ENCODE peak calls at places on chromosome 22, in seven cellular contexts. F is substantia nigra, O is IMR-90, S is mesendoderm, R is lower lobe of right lung, D is A549, N is RWPE2. H is an unnamed sample.

GRCh38 chr22:26367402-26368245 is 61.4 kb upstream of the ASPHD2 start:
- DNase-seq in F (no peak), O (peak; percentile 20), S (peak; percentile 70), R (no peak), D (peak; percentile 10), N (no peak), H (peak; percentile 57)

GRCh38 chr22:48832592-48832991 is 995.1 kb downstream of the BRD1 start:
- DNase-seq in F (no peak), O (no peak), S (no peak), R (no peak), D (no peak), N (no peak), H (no peak)

GRCh38 chr22:32758866-32759385 is 42.6 kb upstream of the TIMP3 start:
- DNase-seq in F (no peak), O (no peak), S (no peak), R (no peak), D (no peak), N (no peak), H (no peak)

GRCh38 chr22:43895986-43896645 is 4.3 kb upstream of the PNPLA5 start:
- DNase-seq in F (no peak), O (no peak), S (peak; percentile 49), R (no peak), D (no peak), N (no peak), H (no peak)

GRCh38 chr22:47298017-47298820 is 535.8 kb downstream of the TBC1D22A start:
- DNase-seq in F (no peak), O (no peak), S (no peak), R (no peak), D (no peak), N (no peak), H (no peak)

GRCh38 chr22:20431520-20432237 is 5.9 kb downstream of the SCARF2 start:
- DNase-seq in F (no peak), O (no peak), S (peak; percentile 58), R (peak; percentile 51), D (no peak), N (peak; percentile 63), H (no peak)

GRCh38 chr22:16563555-16564520 is 28.8 kb downstream of the CCT8L2 start:
- DNase-seq in F (no peak), O (no peak), S (no peak), R (peak; percentile 42), D (no peak), N (peak; percentile 48), H (no peak)

GRCh38 chr22:45125198-45125597 is 38.5 kb upstream of the NUP50 start:
- DNase-seq in F (no peak), O (peak; percentile 94), S (no peak), R (no peak), D (no peak), N (no peak), H (no peak)

GRCh38 chr22:25881353-25881752 is 139.4 kb downstream of the MYO18B start:
- DNase-seq in F (no peak), O (no peak), S (no peak), R (no peak), D (no peak), N (no peak), H (no peak)

GRCh38 chr22:48316876-48317250 is 1510.8 kb downstream of the BRD1 start:
- DNase-seq in F (no peak), O (no peak), S (no peak), R (no peak), D (no peak), N (no peak), H (no peak)

GRCh38 chr22:41504397-41504796 is 35.5 kb downstream of the ACO2 start:
- DNase-seq in F (no peak), O (no peak), S (no peak), R (no peak), D (no peak), N (no peak), H (no peak)

GRCh38 chr22:23114721-23115020 is 27.1 kb downstream of the RSPH14 start:
- DNase-seq in F (no peak), O (no peak), S (no peak), R (no peak), D (no peak), N (no peak), H (no peak)

GRCh38 chr22:23115369-23115768 is 26.4 kb downstream of the RSPH14 start:
- DNase-seq in F (no peak), O (no peak), S (no peak), R (no peak), D (no peak), N (no peak), H (no peak)

GRCh38 chr22:23113067-23113846 is 28.5 kb downstream of the RSPH14 start:
- DNase-seq in F (peak; percentile 70), O (peak; percentile 54), S (no peak), R (no peak), D (no peak), N (no peak), H (no peak)

GRCh38 chr22:23112472-23113012 is 29.2 kb downstream of the RSPH14 start:
- DNase-seq in F (no peak), O (no peak), S (no peak), R (no peak), D (no peak), N (no peak), H (no peak)

DNA sequence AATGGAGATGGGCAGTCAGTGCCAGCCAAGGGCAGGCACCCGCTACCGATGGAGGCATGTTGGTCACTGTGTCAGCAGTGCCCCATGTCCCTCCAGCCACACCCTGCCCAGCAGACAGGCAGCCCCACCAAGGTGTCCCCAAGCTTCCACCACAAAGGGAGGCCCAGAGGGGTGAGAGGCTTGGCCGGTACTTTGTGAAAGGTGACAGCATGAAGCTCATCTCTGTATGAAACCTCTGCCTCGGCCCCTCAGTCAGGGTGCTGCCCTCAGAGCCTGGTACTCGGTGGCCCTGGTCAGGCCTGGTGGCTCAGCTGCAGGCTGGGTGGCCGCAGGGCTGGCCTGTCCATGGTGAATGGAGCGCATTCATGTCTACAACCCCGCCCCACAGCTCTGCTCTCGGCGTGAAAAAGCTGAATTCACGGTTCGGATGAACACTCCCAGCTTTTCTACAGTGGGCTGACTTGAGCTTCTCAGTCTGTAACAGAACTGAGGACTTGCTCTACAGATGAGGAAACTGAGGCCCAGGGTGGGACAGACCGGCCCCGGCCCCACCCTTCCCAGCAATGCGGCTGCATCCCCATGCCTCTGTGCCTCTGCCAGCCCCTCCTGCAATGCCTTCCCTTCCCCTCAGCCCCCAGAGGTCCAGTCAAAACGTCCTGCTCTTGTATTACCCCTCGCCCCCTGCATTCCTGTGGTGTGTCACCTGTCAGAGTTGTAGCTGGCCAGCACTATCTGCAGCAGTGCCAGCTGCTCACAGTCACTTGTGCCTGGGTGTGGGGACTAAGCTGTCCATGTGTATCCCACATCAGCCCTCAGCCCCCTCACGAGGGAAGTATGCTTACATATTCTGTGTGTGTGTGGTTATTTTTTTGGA is 27.7 kb downstream of the RSPH14 start:
- DNase-seq in F (peak; percentile 83), O (no peak), S (no peak), R (no peak), D (no peak), N (no peak), H (no peak)
- H3K27ac ChIP-seq in F (peak overlapping the region; percentile 100), O (no peak overlapping the region), S (no peak overlapping the region), R (no peak overlapping the region), D (no peak overlapping the region), N (no peak overlapping the region), H (no peak overlapping the region)

DNA sequence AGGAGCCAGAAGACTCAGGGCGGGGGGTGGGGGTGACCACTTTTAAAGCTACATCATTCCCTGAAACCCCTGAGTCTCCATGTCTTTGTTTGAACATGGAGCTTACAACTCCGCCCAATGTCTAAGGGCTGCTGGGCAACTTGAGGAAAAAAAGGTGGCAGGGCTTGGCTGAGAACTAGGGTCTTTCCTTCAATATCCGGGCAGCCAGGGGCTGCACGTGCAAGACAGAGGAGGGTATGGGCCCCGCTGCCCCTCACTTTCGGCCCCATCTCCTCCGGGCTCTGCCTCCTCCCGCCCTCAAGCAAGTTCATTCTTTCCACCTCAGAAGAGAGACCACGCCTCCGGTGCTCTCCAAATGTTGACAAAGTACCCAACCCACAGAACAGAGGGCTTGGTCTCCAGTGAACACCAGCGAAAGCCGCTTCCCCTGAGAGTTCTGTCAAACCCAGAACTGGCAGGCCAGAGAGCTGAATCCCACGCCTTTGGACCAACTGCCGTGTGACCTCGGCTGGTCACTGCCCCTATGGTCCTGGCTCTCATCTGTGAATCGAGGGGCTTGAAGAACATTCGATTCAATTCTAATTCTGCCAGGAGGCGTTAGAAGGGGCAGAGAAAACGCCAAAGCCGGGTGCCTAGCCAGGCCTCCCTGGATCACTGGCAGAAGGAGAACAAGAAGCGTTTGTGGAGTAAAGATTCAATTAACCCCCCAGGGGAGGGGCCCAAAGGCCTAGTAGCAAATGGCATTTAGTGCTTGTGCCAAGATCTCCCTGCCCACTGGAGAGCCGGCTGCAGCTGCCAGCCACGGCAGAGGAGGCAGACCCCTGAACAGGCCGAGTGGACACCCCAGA is 7.3 kb downstream of the PDGFB start:
- DNase-seq in F (no peak), O (no peak), S (no peak), R (peak; percentile 64), D (no peak), N (no peak), H (no peak)
- H3K27ac ChIP-seq in F (no peak overlapping the region), O (no peak overlapping the region), S (no peak overlapping the region), R (peak overlapping the region; percentile 39), D (no peak overlapping the region), N (peak overlapping the region; percentile 56), H (no peak overlapping the region)

DNA sequence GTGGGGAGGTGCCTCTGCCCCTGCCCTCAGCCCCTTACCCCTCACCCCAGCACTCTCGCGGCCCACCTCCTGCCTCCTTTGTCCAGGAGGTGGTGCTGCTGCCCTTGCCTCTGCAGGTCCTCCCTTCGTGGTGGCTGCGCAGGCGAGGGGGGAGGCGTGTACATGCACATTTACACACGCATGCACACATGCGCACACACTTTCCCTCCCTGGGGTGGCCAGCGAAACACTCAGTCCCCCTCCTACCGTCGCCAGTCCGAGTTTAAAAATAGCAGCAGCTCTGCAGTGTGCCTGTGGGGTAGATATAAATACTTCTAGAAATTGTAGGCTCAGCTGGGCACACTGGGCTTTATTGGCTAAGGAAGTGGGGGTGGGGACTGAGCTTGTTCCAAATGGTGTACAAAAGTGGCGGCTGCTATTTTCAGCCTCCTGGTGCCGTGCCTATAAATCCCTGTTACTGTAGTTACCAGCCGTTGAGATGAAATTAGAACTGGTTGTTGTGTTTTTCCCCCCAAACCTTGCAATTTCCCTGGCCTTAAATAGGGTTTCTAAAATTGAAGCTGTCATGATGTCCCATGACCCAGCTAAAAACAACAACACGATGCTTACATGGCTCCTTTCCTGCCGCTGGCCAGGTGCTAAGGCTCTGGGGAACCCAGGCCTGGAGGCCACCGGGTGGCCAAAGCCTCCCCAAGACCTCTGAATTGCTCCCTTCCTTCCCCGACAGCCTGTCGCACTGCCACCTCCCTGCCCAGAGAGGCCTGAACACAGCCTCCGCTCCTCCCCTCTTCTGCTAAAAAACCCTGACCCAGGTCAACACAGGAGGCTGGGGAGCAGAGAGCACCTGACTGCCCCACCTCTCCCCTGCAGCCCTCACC is 12.4 kb downstream of the PICK1 start:
- DNase-seq in F (peak; percentile 67), O (peak; percentile 29), S (no peak), R (no peak), D (no peak), N (no peak), H (no peak)
- H3K27ac ChIP-seq in F (peak overlapping the region; percentile 76), O (no peak overlapping the region), S (no peak overlapping the region), R (peak overlapping the region; percentile 43), D (no peak overlapping the region), N (no peak overlapping the region), H (no peak overlapping the region)

DNA sequence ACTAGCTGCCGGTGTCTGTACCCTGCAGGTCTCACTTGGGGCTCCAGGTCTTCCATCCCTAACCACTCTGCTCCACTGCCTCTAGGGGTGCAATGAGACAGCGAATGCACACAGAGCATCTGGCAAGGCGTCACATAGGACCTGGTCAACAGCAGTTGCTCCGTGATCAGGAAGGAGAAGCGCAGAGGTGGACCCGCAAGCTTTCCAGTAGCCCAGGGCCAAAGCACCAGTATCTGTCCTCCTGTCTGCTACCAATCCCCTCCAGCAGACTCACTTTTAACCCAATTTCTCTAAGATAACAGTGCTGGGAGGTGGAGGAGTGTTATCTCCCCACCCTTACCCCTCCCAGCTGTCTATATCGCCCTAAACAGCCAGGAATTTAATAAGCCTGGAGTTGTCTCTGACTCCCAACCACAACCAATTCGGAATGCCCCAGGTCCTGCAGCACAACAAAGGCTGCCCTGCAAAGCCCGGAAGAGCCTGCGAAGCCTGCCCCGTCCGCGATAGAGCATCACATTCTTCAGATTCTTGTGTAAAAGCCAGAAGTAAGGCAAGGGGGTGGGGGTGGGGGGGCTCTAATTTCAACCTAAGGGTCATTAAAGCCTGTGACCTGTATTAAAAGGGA is 19.3 kb downstream of the MYH9 start:
- DNase-seq in F (no peak), O (peak; percentile 78), S (peak; percentile 99), R (no peak), D (no peak), N (no peak), H (no peak)
- H3K27ac ChIP-seq in F (no peak overlapping the region), O (peak overlapping the region; percentile 93), S (peak overlapping the region; percentile 92), R (peak overlapping the region; percentile 81), D (peak overlapping the region; percentile 83), N (peak overlapping the region; percentile 96), H (peak overlapping the region; percentile 93)

H was measured in naive thymus-derived CD4-positive, alpha-beta T cell.